ENCODE peak calls at places on chromosome 21, in five cellular contexts. K is GM23248, U is HCT116, I is K562, J is HepG2. T is an unnamed sample.

GRCh38 chr21:32412998-32413504 is 545 bp downstream of the EVA1C start:
- DNase-seq in J (no peak), U (no peak), K (no peak), I (no peak), T (no peak)

GRCh38 chr21:16928439-16928838 is 584.4 kb upstream of the CXADR start:
- DNase-seq in U (no peak), J (no peak), K (no peak), I (no peak), T (no peak)

GRCh38 chr21:18832950-18833349 is 429.4 kb upstream of the TMPRSS15 start:
- DNase-seq in I (no peak), K (no peak), U (no peak), J (no peak), T (peak)

GRCh38 chr21:28725396-28725795 is 267.3 kb downstream of the LTN1 start:
- DNase-seq in U (no peak), J (no peak), K (no peak), I (no peak), T (no peak)

GRCh38 chr21:17461014-17461413 is 51.8 kb upstream of the CXADR start:
- DNase-seq in J (no peak), K (peak), U (no peak), I (no peak), T (peak)

GRCh38 chr21:33684068-33684467 is 41.8 kb downstream of the ITSN1 start:
- DNase-seq in K (no peak), U (no peak), J (no peak), I (no peak), T (no peak)

GRCh38 chr21:41778974-41779600 is 12.2 kb upstream of the RIPK4 start:
- DNase-seq in K (no peak), U (no peak), I (no peak), J (peak), T (no peak)

GRCh38 chr21:29164330-29164942 is 34.0 kb downstream of the MAP3K7CL start:
- DNase-seq in K (peak), I (peak), U (peak), J (peak), T (peak)

GRCh38 chr21:29232601-29233541 is 65.9 kb upstream of the BACH1 start:
- DNase-seq in I (peak), K (peak), J (no peak), U (no peak), T (peak)

GRCh38 chr21:40020651-40021050 is 153.4 kb downstream of the PCP4 start:
- DNase-seq in K (no peak), I (no peak), J (no peak), U (no peak), T (no peak)

GRCh38 chr21:29219165-29219770 is 79.5 kb upstream of the BACH1 start:
- DNase-seq in J (no peak), U (no peak), K (no peak), I (no peak), T (no peak)

GRCh38 chr21:46128983-46129571 is 26.3 kb downstream of the FTCD start:
- DNase-seq in I (no peak), J (no peak), K (no peak), U (no peak), T (no peak)

GRCh38 chr21:16424331-16424749 is 694.6 kb downstream of the USP25 start:
- DNase-seq in K (no peak), I (no peak), U (no peak), J (no peak), T (no peak)

GRCh38 chr21:31343680-31344480 is at the start of gene TIAM1:
- DNase-seq in U (no peak), K (peak), J (no peak), I (no peak), T (peak)

GRCh38 chr21:42027804-42028753 is 17.9 kb upstream of the ZBTB21 start:
- DNase-seq in K (peak), U (no peak), J (no peak), I (no peak), T (no peak)

GRCh38 chr21:46165099-46165498 is 9.7 kb upstream of the FTCD start:
- DNase-seq in I (no peak), J (no peak), K (no peak), U (no peak), T (no peak)

GRCh38 chr21:28767523-28767922 is 225.2 kb downstream of the LTN1 start:
- DNase-seq in K (no peak), J (no peak), U (no peak), I (no peak), T (no peak)

GRCh38 chr21:32794643-32795042 is 23.1 kb upstream of the PAXBP1 start:
- DNase-seq in U (no peak), J (peak), K (no peak), I (no peak), T (no peak)

GRCh38 chr21:41634858-41635257 is 126.9 kb upstream of the TMPRSS2 start:
- DNase-seq in J (no peak), K (peak), U (no peak), I (no peak), T (no peak)

GRCh38 chr21:42314616-42315295 is 453 bp downstream of the TFF3 start:
- DNase-seq in K (no peak), J (peak), I (no peak), U (no peak), T (no peak)

GRCh38 chr21:44955803-44956175 is 16.0 kb downstream of the SLX9 start:
- DNase-seq in K (no peak), U (no peak), I (no peak), J (no peak), T (no peak)
- H3K4me2 ChIP-seq in K (no peak), U (no peak), I (no peak), J (no peak), T (no peak)

DNA sequence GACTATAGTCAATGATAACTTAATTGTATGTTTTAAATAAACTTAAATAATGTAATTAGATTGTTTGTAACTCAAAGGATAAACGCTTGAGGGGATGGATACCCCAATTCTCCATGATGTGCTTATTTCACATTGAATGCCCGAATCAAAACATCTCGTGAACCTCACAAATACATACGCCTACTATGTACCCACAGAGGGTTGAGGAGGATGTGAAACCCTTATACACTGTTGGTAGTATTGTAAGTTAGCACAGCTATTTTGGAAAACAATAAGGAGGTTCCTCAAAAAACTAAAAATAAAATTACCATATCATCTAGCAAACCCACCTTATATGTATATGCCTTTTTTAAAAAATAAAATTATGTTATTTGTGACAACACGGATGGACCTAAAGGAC is 198.6 kb downstream of the MRPL39 start:
- DNase-seq in K (no peak), I (no peak), J (no peak), U (no peak), T (no peak)
- H3K4me2 ChIP-seq in K (no peak), I (no peak), J (no peak), U (no peak), T (no peak)

GRCh38 chr21:38840456-38841129 is 34.9 kb downstream of the ETS2 start:
- DNase-seq in I (no peak), U (no peak), J (no peak), K (no peak), T (no peak)

GRCh38 chr21:38838598-38839369 is 33.1 kb downstream of the ETS2 start:
- DNase-seq in U (no peak), J (no peak), K (no peak), I (no peak), T (no peak)

GRCh38 chr21:38839370-38839681 is 33.6 kb downstream of the ETS2 start:
- DNase-seq in K (no peak), I (no peak), U (no peak), J (no peak), T (no peak)

GRCh38 chr21:38841472-38841871 is 35.7 kb downstream of the ETS2 start:
- DNase-seq in J (no peak), U (no peak), I (no peak), K (peak), T (no peak)

DNA sequence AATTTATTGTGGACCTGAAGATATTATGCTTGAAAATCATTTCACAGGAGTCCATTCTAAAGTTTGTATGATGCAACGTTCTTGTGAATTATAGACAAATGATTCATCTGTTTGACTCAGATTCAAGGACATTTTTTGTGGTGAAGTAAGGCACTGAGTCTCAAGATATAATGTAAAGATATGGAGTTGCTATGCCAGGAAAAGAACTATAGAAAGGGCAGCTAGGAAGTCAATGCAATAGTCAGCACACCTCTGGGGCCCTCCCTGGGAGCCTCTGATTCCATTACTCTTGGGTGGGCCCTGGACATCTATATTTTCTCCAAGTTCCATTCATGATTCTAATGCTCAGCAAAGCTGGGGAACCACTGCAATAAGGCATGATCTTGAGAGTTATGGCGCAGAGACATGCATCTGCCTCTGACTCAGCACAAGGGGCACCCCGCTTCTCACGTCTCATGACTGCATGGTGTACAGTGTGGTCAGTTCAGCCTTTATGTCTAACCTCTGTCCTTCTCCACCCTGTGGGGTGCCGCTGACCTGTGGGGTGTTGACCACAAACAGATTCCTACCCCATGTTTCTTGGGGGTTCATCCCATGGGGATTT is 34.1 kb downstream of the ETS2 start:
- DNase-seq in U (peak), J (no peak), K (peak), I (no peak), T (no peak)
- H3K4me2 ChIP-seq in U (peak), J (no peak), K (peak), I (no peak), T (no peak)

DNA sequence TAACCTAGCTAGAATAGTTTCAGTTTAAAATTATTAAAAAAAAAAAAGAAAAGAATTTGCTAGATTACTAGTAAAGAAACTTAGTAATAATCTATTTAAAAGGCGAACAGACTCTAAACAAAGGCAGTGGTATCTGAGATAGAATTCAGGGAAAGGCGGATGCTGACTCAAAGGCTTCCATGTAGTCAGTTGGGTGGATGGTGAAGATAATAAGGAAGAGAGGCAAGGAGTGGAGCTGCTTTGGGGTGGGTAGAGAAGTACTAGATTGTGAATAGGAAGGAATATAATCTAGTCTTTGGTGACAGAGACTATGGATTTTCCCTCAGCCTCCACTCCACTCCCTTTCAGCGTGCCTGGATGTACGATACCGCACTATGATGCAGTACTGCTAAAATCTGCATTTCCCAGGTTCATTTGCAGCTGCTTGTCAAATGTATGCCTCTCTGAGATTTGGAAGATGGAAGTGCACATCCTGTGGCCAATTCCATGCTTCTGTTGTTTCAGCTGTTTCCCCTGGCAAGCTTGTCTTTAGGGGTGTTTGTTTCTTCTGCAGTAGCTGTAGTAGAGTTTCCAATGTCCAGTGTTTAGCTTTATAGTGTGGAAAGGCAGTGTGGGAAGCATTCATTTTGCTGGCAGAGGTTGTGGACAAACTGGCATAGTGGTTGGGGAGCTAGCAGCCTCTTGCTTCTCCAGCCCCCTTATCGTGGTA is 184.6 kb upstream of the NRIP1 start:
- DNase-seq in I (peak), J (no peak), K (no peak), U (no peak), T (no peak)
- H3K4me2 ChIP-seq in I (peak), J (no peak), K (no peak), U (no peak), T (no peak)

DNA sequence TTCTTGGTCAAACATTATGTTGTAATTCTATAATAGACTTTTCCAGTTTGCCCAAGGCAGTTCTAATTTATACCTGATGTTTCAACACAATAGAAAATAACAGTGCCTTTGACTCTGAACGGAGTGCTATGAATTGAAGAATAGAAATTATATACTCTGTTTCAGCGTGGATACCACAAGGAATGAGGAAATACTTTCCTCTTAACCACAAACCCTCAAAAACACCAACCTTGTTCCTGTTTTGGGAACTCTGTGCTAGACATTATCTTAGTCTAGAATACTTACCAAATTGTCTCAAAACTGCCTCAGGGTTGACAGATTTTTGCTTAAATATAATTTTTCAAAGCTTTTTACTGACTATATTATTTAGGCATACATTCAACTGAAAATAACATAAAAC is 1629.3 kb downstream of the MRPL39 start:
- DNase-seq in U (no peak), J (no peak), K (no peak), I (no peak), T (no peak)
- H3K4me2 ChIP-seq in U (no peak), J (no peak), K (no peak), I (no peak), T (no peak)

GRCh38 chr21:38323721-38324591 is 67.2 kb downstream of the KCNJ15 start:
- DNase-seq in K (peak), J (no peak), U (no peak), I (no peak), T (peak)
- H3K4me2 ChIP-seq in K (peak), J (no peak), U (no peak), I (no peak), T (no peak)

GRCh38 chr21:34994646-34995631 is 54.2 kb downstream of the RUNX1 start:
- DNase-seq in J (no peak), K (peak), U (no peak), I (no peak), T (no peak)

GRCh38 chr21:34995979-34996303 is 53.2 kb downstream of the RUNX1 start:
- DNase-seq in I (no peak), K (no peak), J (no peak), U (no peak), T (no peak)

GRCh38 chr21:34997295-34997694 is 51.8 kb downstream of the RUNX1 start:
- DNase-seq in I (peak), U (no peak), J (no peak), K (peak), T (no peak)

GRCh38 chr21:34999397-34999941 is 49.6 kb downstream of the RUNX1 start:
- DNase-seq in U (no peak), K (no peak), I (no peak), J (no peak), T (no peak)

GRCh38 chr21:34996304-34997081 is 52.6 kb downstream of the RUNX1 start:
- DNase-seq in J (no peak), I (peak), U (no peak), K (peak), T (no peak)
- H3K4me2 ChIP-seq in J (no peak), I (peak), U (no peak), K (peak), T (no peak)

T was measured in hepatocyte.